ENCODE peak calls at places on chromosomes 6 and 20, in five cellular contexts. H is mucosa of descending colon, M is GM23338, B is RWPE1, U is pancreas. D is an unnamed sample.

GRCh38 chr6:141105481-141105880 is 1027.2 kb upstream of the GJE1 start:
- DNase-seq in U (no peak), M (peak; percentile 91), H (no peak), B (no peak), D (no peak)

GRCh38 chr6:145367149-145367548 is 368.2 kb downstream of the EPM2A start:
- DNase-seq in B (no peak), U (no peak), H (no peak), M (no peak), D (no peak)

GRCh38 chr6:32666420-32667300 is at the start of gene HLA-DQB1:
- DNase-seq in B (peak; percentile 51), M (peak; percentile 80), H (no peak), U (no peak), D (peak; percentile 81)

GRCh38 chr20:48354320-48355263 is 473.2 kb downstream of the PREX1 start:
- DNase-seq in U (no peak), B (no peak), M (no peak), H (no peak), D (no peak)

GRCh38 chr6:41527721-41528408 is 18.3 kb upstream of the FOXP4 start:
- DNase-seq in B (no peak), H (no peak), M (peak; percentile 41), U (no peak), D (no peak)

GRCh38 chr6:105642708-105643107 is 239.8 kb upstream of the PREP start:
- DNase-seq in H (no peak), U (no peak), B (peak; percentile 70), M (no peak), D (no peak)

GRCh38 chr6:150464966-150465365 is 96.2 kb downstream of the IYD start:
- DNase-seq in U (no peak), M (no peak), B (no peak), H (no peak), D (no peak)

GRCh38 chr20:36493801-36494114 is 47.6 kb upstream of the MYL9 start:
- DNase-seq in H (peak; percentile 70), M (no peak), B (no peak), U (no peak), D (no peak)

GRCh38 chr6:161547617-161548016 is 273.8 kb upstream of the AGPAT4 start:
- DNase-seq in U (no peak), H (no peak), B (no peak), M (no peak), D (no peak)

GRCh38 chr6:116059713-116060571 is 749 bp downstream of the FRK start:
- DNase-seq in B (peak; percentile 28), H (peak; percentile 43), M (no peak), U (peak; percentile 23), D (peak; percentile 35)

GRCh38 chr6:140020207-140020791 is 645.9 kb upstream of the CITED2 start:
- DNase-seq in U (no peak), B (no peak), H (no peak), M (no peak), D (no peak)

GRCh38 chr6:49342410-49342809 is 120.6 kb downstream of the MMUT start:
- DNase-seq in M (peak; percentile 97), U (peak; percentile 23), H (no peak), B (no peak), D (no peak)

GRCh38 chr6:144094731-144095133 is 641 bp downstream of the SF3B5 start:
- DNase-seq in B (no peak), U (peak; percentile 66), M (no peak), H (no peak), D (peak; percentile 13)

GRCh38 chr6:144098993-144099392 is 3.6 kb upstream of the SF3B5 start:
- DNase-seq in B (no peak), U (no peak), M (no peak), H (no peak), D (no peak)

GRCh38 chr6:144093236-144093635 is 2.1 kb downstream of the SF3B5 start:
- DNase-seq in U (no peak), H (no peak), B (no peak), M (no peak), D (no peak)

GRCh38 chr6:144093658-144094057 is 1.7 kb downstream of the SF3B5 start:
- DNase-seq in U (no peak), H (no peak), M (no peak), B (no peak), D (no peak)

GRCh38 chr6:144095134-144096002 is at the start of gene SF3B5:
- DNase-seq in M (peak; percentile 100), B (peak; percentile 98), H (peak; percentile 99), U (peak; percentile 97), D (peak; percentile 93)
- TF ChIP-seq CTCF in M (no peak), B (no peak), H (no peak), U (no peak), D (no peak)

GRCh38 chr20:5508044-5508443 is 191.3 kb upstream of the PROKR2 start:
- DNase-seq in U (no peak), H (no peak), M (no peak), B (no peak), D (no peak)

GRCh38 chr20:5509803-5510202 is 193.0 kb upstream of the PROKR2 start:
- DNase-seq in H (no peak), M (no peak), U (no peak), B (no peak), D (no peak)

DNA sequence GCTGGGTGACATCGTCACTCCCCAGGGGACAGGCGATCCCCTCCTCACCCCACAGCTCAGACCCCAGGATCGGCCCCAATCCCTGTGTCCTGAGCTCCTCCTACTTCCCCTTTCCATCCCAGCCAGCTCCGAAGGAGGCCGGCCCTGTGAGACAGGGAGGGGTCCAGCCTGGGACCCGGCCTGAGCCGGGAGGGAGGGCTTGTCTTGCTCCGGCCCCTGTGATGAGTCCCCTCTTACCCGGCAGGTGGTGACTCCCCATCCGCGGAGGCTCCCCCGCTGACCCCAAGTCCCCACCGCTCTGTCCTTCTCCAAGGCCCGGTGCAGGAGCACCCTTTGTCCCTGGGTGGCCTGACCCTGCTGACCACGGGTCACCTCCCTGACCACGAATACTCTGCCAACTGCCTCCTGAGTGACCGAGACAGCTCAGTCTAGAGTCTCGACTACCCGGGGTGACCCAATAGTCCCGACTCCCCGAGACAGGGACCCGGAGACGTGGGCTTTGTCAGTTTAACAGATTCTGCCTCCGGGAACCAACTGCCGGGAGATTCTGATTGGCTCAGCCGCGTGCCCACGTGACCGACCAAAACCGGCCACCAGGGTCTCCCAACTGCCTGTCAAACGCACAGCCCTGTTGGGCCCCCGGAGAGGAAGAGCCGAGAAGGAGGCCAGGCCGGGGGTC is 187.4 kb upstream of the PROKR2 start:
- DNase-seq in B (no peak), M (peak; percentile 43), H (peak; percentile 75), U (peak; percentile 78), D (peak; percentile 54)
- TF ChIP-seq CTCF in B (no peak), M (no peak), H (no peak), U (no peak), D (no peak)

DNA sequence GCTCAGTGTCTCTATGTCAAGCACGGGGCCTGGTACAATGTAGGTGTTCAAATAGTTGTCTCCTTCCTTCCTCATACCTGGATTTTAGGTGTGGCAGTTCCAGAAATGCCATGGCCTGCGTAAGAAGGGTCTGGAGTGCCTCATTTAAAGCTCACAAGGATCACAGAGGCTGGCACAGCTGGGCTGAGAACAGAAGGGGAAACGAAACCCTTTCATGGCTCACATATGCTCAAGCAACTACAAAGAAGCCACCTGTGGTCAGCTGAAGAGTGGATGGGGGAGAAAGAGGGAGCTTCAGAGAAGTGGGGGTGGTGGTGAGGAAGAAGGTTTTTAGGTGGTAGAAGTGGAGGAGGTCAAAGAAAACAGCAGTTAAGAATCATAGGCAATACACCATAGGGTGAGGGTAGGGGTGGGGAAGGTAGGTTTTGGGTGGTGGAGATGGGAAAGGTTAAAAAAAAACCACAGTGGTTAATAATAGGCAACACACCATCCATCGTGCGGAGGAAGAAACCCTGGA is 17.0 kb upstream of the TOP1 start:
- DNase-seq in M (no peak), B (no peak), U (no peak), H (no peak), D (peak; percentile 83)
- TF ChIP-seq CTCF in M (no peak), B (no peak), U (no peak), H (no peak), D (no peak)

GRCh38 chr6:166771701-166772100 is 144.7 kb upstream of the RPS6KA2 start:
- DNase-seq in H (no peak), B (no peak), U (no peak), M (no peak), D (no peak)

GRCh38 chr6:166774292-166774691 is 147.2 kb upstream of the RPS6KA2 start:
- DNase-seq in B (no peak), H (peak; percentile 21), U (no peak), M (no peak), D (no peak)

GRCh38 chr6:166770216-166771116 is 143.4 kb upstream of the RPS6KA2 start:
- DNase-seq in B (no peak), M (peak; percentile 57), U (no peak), H (no peak), D (no peak)

GRCh38 chr6:166774770-166775169 is 147.7 kb upstream of the RPS6KA2 start:
- DNase-seq in U (no peak), B (no peak), H (no peak), M (no peak), D (no peak)

GRCh38 chr6:166772518-166772917 is 145.5 kb upstream of the RPS6KA2 start:
- DNase-seq in U (no peak), M (peak; percentile 69), B (peak; percentile 26), H (no peak), D (no peak)
- TF ChIP-seq CTCF in U (no peak), M (peak; percentile 76), B (peak; percentile 14), H (no peak), D (peak; percentile 19)

DNA sequence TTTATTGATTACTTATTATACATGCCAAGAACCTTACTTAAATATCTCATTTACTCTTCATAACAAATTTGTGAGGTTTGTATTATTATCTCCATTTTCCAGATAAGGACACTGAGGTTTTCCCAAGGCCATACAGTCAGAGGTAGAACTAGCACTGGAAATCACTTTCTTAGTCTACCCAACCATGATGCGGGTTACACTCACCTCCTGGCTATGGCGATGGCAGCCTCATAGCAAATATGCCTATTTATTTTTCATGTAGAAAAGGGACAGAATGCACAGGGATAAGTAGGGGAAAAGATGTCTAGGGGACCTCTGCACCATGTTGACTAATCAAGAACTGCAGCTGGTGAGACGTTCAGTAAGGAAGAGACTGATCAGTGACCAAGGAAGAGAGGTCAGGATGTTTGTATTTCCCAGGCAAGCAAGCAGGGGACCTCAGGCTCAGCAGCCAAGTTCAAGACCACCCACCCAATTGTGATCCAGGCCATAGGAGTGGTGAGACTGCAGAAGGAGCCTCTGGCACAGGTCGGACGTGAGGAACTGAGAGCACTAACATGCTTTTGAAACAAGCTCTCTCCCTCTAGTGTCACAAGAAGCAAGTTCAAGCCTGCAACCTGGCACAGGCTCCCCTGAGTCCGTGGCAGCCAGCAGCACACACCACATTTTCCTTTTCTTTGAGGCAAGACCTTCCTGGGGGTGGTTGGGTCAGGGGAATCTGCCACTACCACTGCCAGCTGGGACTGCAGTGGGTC is 97.8 kb downstream of the GMPR start:
- DNase-seq in B (peak; percentile 20), M (no peak), U (no peak), H (no peak), D (no peak)
- TF ChIP-seq CTCF in B (no peak), M (peak; percentile 6), U (no peak), H (no peak), D (no peak)